ENCODE peak calls at places on chromosome 1, in four cellular contexts. U, M, C and R are unnamed samples.

GRCh38 chr1:83034846-83035245 is 964.1 kb downstream of the TTLL7 start:
- DNase-seq in C (no peak), U (no peak), M (no peak), R (no peak)

GRCh38 chr1:7669559-7670208 is 101.4 kb upstream of the VAMP3 start:
- DNase-seq in M (peak), C (peak), U (no peak), R (peak)

GRCh38 chr1:16724718-16725438 is 15.4 kb upstream of the RNU1-4 start:
- DNase-seq in U (no peak), C (peak), M (no peak), R (no peak)

GRCh38 chr1:157540852-157541251 is 11.5 kb downstream of the FCRL5 start:
- DNase-seq in C (no peak), M (no peak), U (no peak), R (no peak)

GRCh38 chr1:177209357-177209756 is 38.6 kb downstream of the BRINP2 start:
- DNase-seq in C (peak), U (peak), M (peak), R (peak)

GRCh38 chr1:38031513-38031866 is 15.1 kb downstream of the POU3F1 start:
- DNase-seq in U (no peak), M (no peak), C (no peak), R (no peak)

GRCh38 chr1:85048296-85049064 is at the start of gene MCOLN3:
- DNase-seq in M (no peak), C (no peak), U (peak), R (no peak)

GRCh38 chr1:226609836-226610455 is 61.4 kb downstream of the STUM start:
- DNase-seq in U (peak), C (no peak), M (no peak), R (peak)

GRCh38 chr1:212649020-212649419 is 40.5 kb downstream of the ATF3 start:
- DNase-seq in U (no peak), C (no peak), M (no peak), R (peak)

GRCh38 chr1:1345860-1346500 is 3.2 kb downstream of the DVL1 start:
- DNase-seq in C (no peak), M (no peak), U (no peak), R (no peak)

GRCh38 chr1:84165566-84165965 is 21.5 kb downstream of the PRKACB start:
- DNase-seq in M (no peak), U (no peak), C (no peak), R (no peak)

GRCh38 chr1:91804546-91805023 is 81.4 kb downstream of the TGFBR3 start:
- DNase-seq in M (peak), C (no peak), U (no peak), R (peak)

GRCh38 chr1:25821630-25822091 is 1.9 kb downstream of the MTFR1L start:
- DNase-seq in U (peak), M (peak), C (no peak), R (peak)

GRCh38 chr1:13450204-13450603 is 40.0 kb downstream of the PRAMEF20 start:
- DNase-seq in C (no peak), U (no peak), M (no peak), R (no peak)

GRCh38 chr1:55284856-55285255 is 69.7 kb upstream of the USP24 start:
- DNase-seq in C (peak), M (peak), U (peak), R (peak)

GRCh38 chr1:228315484-228315944 is 91.1 kb downstream of the TRIM11 start:
- DNase-seq in U (no peak), M (no peak), C (no peak), R (no peak)

GRCh38 chr1:105427543-105427942 is 1628.9 kb upstream of the PRMT6 start:
- DNase-seq in C (no peak), M (no peak), U (no peak), R (peak)

GRCh38 chr1:149885364-149886111 is 13.8 kb upstream of the BOLA1 start:
- DNase-seq in M (peak), C (peak), U (peak), R (peak)

GRCh38 chr1:197320991-197321531 is 53.0 kb downstream of the CRB1 start:
- DNase-seq in M (peak), C (no peak), U (no peak), R (peak)

GRCh38 chr1:178189814-178190213 is 95.9 kb downstream of the RASAL2 start:
- DNase-seq in C (peak), U (no peak), M (peak), R (peak)

GRCh38 chr1:201503397-201504176 is 3.3 kb downstream of the CSRP1 start:
- DNase-seq in C (peak), U (peak), M (peak), R (peak)

GRCh38 chr1:82625562-82625961 is 824.8 kb downstream of the ADGRL2 start:
- DNase-seq in M (no peak), C (no peak), U (no peak), R (no peak)

GRCh38 chr1:119687391-119688079 is 24.2 kb upstream of the PHGDH start:
- DNase-seq in M (peak), C (no peak), U (no peak), R (no peak)

GRCh38 chr1:47894718-47895393 is 102.3 kb downstream of the TRABD2B start:
- DNase-seq in U (no peak), C (no peak), M (peak), R (peak)

GRCh38 chr1:86852737-86853408 is 61.1 kb downstream of the SELENOF start:
- DNase-seq in M (peak), C (no peak), U (no peak), R (peak)

GRCh38 chr1:228778466-228778865 is 43.2 kb downstream of the RHOU start:
- DNase-seq in C (no peak), U (no peak), M (no peak), R (no peak)

GRCh38 chr1:98813738-98814309 is 152.3 kb downstream of the SNX7 start:
- DNase-seq in M (peak), C (no peak), U (no peak), R (no peak)

GRCh38 chr1:154386643-154387352 is 18.3 kb upstream of the IL6R start:
- DNase-seq in U (no peak), C (no peak), M (no peak), R (peak)

GRCh38 chr1:5729636-5730145 is 262.5 kb downstream of the NPHP4 start:
- DNase-seq in C (no peak), U (no peak), M (no peak), R (no peak)

GRCh38 chr1:168465942-168466702 is 77.7 kb downstream of the XCL2 start:
- DNase-seq in M (peak), U (peak), C (peak), R (peak)

GRCh38 chr1:30905898-30906620 is 2.5 kb downstream of the SDC3 start:
- DNase-seq in C (no peak), U (no peak), M (no peak), R (no peak)

GRCh38 chr1:203652718-203653461 is 26.3 kb downstream of the ATP2B4 start:
- DNase-seq in C (no peak), M (no peak), U (no peak), R (peak)

GRCh38 chr1:153572569-153573015 is 6.9 kb upstream of the S100A2 start:
- DNase-seq in U (peak), M (peak), C (peak), R (peak)

GRCh38 chr1:12132078-12132477 is 34.7 kb upstream of the TNFRSF1B start:
- DNase-seq in C (no peak), U (no peak), M (no peak), R (no peak)

GRCh38 chr1:114340906-114341698 is 169.9 kb downstream of the TRIM33 start:
- DNase-seq in M (no peak), C (no peak), U (no peak), R (no peak)

GRCh38 chr1:227841141-227841540 is 25.7 kb downstream of the PRSS38 start:
- DNase-seq in M (no peak), U (no peak), C (no peak), R (no peak)

GRCh38 chr1:31934706-31935629 is 3.2 kb downstream of the PTP4A2 start:
- DNase-seq in U (no peak), C (no peak), M (peak), R (peak)

GRCh38 chr1:111990878-111991760 is 1.7 kb upstream of the KCND3 start:
- DNase-seq in C (peak), U (peak), M (peak), R (peak)

GRCh38 chr1:89104687-89105086 is 21.2 kb downstream of the GBP2 start:
- DNase-seq in U (no peak), M (no peak), C (no peak), R (no peak)

GRCh38 chr1:222784371-222784770 is 30.5 kb upstream of the DISP1 start:
- DNase-seq in M (no peak), C (no peak), U (no peak), R (no peak)
- H3K4me3 ChIP-seq in M (no peak), C (no peak), U (no peak), R (no peak)

GRCh38 chr1:165543651-165544452 is at the start of gene LRRC52:
- DNase-seq in M (no peak), C (peak), U (peak), R (no peak)
- TF ChIP-seq CTCF in M (no peak), C (no peak), U (no peak), R (no peak)

DNA sequence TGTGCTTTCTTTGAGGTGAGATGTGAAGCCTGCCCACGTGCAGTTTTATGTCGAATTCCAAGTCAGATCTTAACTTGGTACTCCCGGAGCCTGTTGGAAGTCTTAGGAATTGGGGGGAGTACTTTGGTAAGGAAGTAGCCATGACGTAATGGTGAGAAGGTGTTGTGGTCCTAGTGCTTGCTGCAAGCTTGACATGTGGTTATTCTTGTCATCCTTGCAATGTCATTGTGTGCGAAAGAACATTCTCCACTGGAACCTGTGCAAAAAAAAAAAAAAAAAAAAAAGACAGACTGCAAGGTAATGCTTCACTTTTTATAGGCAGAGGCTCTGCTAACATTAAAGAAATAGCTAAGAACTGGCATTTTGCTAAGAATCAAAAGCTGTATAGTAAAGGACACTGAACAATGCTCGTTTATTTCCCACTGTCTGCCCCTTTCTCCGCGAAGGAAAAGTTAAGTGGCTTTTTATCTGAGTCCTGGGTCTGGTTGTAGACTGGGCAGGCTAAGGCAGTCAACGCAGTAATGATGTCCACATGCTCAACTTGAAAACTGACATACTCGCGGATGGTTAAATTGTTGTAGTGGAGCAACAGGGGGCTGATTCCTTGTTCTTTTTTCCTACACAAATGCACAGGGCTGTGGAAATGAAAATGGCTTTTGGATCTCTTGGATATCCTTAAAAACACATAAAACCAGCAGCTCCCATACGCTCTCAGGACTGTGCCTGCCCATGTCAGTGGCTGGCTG is 2.1 kb downstream of the KAZN start:
- DNase-seq in C (no peak), U (no peak), M (no peak), R (no peak)
- H3K4me3 ChIP-seq in C (no peak), U (no peak), M (no peak), R (no peak)

GRCh38 chr1:162753001-162753658 is 37.4 kb upstream of the HSD17B7 start:
- DNase-seq in U (no peak), C (no peak), M (peak), R (no peak)
- TF ChIP-seq CTCF in U (no peak), C (no peak), M (peak), R (no peak)

GRCh38 chr1:155968670-155969069 is 9.7 kb downstream of the ARHGEF2 start:
- DNase-seq in C (peak), M (no peak), U (no peak), R (peak)
- H3K4me3 ChIP-seq in C (no peak), M (no peak), U (no peak), R (no peak)

GRCh38 chr1:171983584-171983983 is 142.3 kb downstream of the DNM3 start:
- DNase-seq in U (no peak), M (peak), C (no peak), R (peak)
- TF ChIP-seq CTCF in U (peak), M (peak), C (peak), R (peak)